ENCODE peak calls at places on chromosomes 6 and 20, in four cellular contexts. M, C, F and V are unnamed samples.

GRCh38 chr20:40683221-40683893 is 5.7 kb downstream of the MAFB start:
- DNase-seq in M (peak; percentile 71), C (no peak), F (no peak), V (no peak)

GRCh38 chr6:151054304-151054703 is 185.5 kb upstream of the AKAP12 start:
- DNase-seq in M (no peak), C (no peak), F (no peak), V (peak; percentile 34)

GRCh38 chr20:44586986-44587980 is 4.9 kb downstream of the PKIG start:
- DNase-seq in M (no peak), C (no peak), F (no peak), V (peak; percentile 50)

GRCh38 chr20:33671573-33672288 is 2.5 kb downstream of the NECAB3 start:
- DNase-seq in M (no peak), C (no peak), F (no peak), V (no peak)

GRCh38 chr6:160327981-160328380 is 20.2 kb upstream of the SLC22A3 start:
- DNase-seq in M (no peak), C (no peak), F (no peak), V (no peak)

GRCh38 chr20:49668181-49668877 is 45.3 kb downstream of the B4GALT5 start:
- DNase-seq in M (no peak), C (no peak), F (peak; percentile 91), V (no peak)

GRCh38 chr20:46206025-46206424 is 87.9 kb downstream of the CD40 start:
- DNase-seq in M (no peak), C (no peak), F (peak; percentile 69), V (peak; percentile 47)

GRCh38 chr6:43972915-43973304 is 154.3 kb downstream of the MRPL14 start:
- DNase-seq in M (no peak), C (no peak), F (no peak), V (peak; percentile 72)

GRCh38 chr6:132190097-132190814 is 211.0 kb downstream of the MOXD1 start:
- DNase-seq in M (no peak), C (no peak), F (no peak), V (peak; percentile 46)

GRCh38 chr6:14932485-14933178 is 313.2 kb upstream of the JARID2 start:
- DNase-seq in M (no peak), C (no peak), F (peak; percentile 88), V (no peak)

GRCh38 chr6:43913388-43914271 is 143.6 kb downstream of the VEGFA start:
- DNase-seq in M (no peak), C (no peak), F (no peak), V (no peak)

GRCh38 chr6:156960525-156960924 is 183.3 kb downstream of the ARID1B start:
- DNase-seq in M (no peak), C (no peak), F (no peak), V (no peak)

GRCh38 chr20:62344782-62345181 is 22.3 kb downstream of the LAMA5 start:
- DNase-seq in M (no peak), C (no peak), F (no peak), V (no peak)

GRCh38 chr6:77466055-77467028 is 3.1 kb upstream of the HTR1B start:
- DNase-seq in M (peak; percentile 72), C (peak; percentile 20), F (no peak), V (peak; percentile 77)

GRCh38 chr6:17101422-17102257 is at the start of gene STMND1:
- DNase-seq in M (peak; percentile 64), C (no peak), F (no peak), V (peak; percentile 17)

DNA sequence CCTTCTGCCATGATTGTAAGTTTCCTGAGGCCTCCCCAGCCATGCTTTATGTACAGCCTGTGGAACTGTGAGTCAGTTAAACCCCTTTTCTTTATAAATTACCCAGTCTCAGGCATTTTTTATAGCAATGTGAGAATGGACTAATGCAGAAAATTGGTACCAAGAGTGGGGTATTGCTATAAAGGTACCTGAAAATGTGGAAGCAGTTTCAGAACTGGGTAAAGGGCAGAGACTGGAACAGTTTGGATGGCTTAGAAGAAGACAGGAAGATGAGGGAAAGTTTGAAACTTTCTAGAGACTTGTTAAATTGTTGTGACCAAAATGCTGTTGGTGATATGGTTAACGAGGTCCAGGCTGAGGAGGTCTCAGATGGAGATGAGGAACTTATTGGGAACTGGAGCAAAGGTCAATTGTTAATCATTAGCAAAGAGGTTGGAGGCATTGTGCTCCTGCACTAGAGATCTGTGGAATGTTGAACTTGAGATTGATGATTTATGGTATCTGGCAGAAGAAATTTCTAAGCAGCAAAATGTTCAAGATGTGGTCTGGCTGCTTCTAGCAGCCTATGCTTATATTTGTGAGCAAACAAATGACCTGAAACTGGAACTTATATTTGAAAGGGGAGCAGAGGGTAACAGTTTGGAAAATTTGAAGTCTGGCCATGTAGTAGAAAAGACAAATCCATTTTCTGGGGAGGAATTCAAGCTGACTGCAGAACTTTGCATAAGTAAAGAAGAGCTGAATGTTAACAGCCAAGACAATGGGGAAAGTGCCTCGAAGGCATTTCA is 79.0 kb upstream of the GMDS start:
- DNase-seq in M (no peak), C (no peak), F (no peak), V (no peak)
- TF ChIP-seq JUN in M (no peak), C (no peak), F (no peak), V (no peak)

GRCh38 chr20:58753929-58754551 is 61.4 kb downstream of the NPEPL1 start:
- DNase-seq in M (peak; percentile 49), C (no peak), F (no peak), V (no peak)

GRCh38 chr20:58755062-58755697 is 62.6 kb downstream of the NPEPL1 start:
- DNase-seq in M (peak; percentile 38), C (no peak), F (no peak), V (no peak)

GRCh38 chr20:58753267-58753928 is 60.8 kb downstream of the NPEPL1 start:
- DNase-seq in M (peak; percentile 59), C (no peak), F (no peak), V (no peak)

GRCh38 chr20:58754584-58754983 is 62.0 kb downstream of the NPEPL1 start:
- DNase-seq in M (no peak), C (no peak), F (no peak), V (no peak)

DNA sequence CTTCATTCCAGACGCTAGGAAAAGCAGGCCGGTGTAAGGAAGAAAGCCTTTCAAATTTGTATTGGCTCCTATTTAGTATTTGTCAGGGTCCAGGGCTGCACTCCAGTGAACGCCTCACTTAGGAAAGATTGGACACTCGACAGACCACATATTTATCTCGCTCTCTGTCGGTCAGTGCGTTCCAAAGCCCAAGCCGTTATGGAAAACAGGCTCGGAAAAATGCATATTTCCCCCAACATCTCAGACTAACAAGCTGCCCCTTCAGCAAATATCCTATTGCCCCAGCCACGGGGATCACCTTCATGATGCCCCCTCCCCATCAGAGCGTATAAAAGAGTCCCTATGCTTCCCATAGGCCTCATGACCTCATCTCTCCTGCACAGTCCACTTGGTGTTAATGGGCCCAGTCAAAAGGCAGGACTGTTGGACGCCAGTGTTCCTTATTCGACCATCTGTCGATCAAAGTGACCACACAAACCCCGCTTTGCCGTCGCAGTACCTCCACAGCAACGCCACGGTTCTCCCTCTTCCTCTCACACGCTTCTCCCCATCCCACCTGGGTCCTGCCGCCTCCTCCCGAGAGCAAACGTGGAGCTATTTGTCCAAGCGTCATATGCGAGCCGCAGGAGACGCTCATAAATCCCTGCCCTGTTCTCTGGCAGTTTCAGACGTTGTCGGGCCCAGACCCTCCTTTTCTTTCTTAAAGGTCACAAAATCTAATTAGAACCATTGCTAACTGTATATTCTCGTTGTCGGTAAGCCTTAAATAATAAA is 63.3 kb downstream of the NPEPL1 start:
- DNase-seq in M (peak; percentile 37), C (no peak), F (no peak), V (no peak)
- H3K4me3 ChIP-seq in M (no peak overlapping the region), C (no peak overlapping the region), F (no peak overlapping the region), V (no peak overlapping the region)

DNA sequence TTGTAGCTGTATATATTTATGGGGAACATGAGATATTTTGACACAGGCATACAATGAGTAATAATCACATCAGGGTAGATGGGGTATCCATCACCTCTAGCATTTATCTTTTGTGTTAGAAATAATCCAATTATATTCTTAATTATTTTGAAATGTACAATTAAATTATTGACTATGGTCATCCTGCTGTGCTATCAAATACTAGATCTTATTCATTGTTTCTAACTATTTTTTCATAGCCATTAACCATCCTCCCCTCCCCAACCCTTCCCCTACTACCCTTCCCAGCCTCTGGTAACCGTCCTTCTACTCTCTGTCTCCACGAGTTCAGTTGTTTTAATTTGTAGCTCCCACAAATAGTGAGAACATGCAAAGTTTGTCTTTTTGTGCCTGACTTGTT is 28.5 kb downstream of the NKX2-4 start:
- DNase-seq in M (no peak), C (no peak), F (no peak), V (no peak)
- H3K36me3 ChIP-seq in M (peaks cover 42% of the 10 kb centered on the region), C (peaks cover 61% of the 10 kb centered on the region), F (peaks cover 48% of the 10 kb centered on the region), V (peaks cover 14% of the 10 kb centered on the region)

GRCh38 chr20:48486065-48486464 is 341.7 kb downstream of the PREX1 start:
- DNase-seq in M (no peak), C (no peak), F (no peak), V (no peak)
- TF ChIP-seq JUN in M (no peak), C (no peak), F (no peak), V (no peak)

GRCh38 chr6:50724381-50725124 is 11.2 kb downstream of the TFAP2D start:
- DNase-seq in M (no peak), C (no peak), F (no peak), V (no peak)
- H3K4me3 ChIP-seq in M (peak overlapping the region; percentile 16), C (no peak overlapping the region), F (no peak overlapping the region), V (no peak overlapping the region)